ENCODE peak calls at places on chromosome 6, in ten cellular contexts. U is astrocyte of the spinal cord; T is ovary; L is CD8-positive, alpha-beta memory T cell; R is stimulated activated CD4-positive, alpha-beta T cell treated with anti-CD3 and anti-CD28 coated beads, TNF-alpha, amount 100 ng/mL, for 24 hours; W is renal cortical epithelial cell; C is activated CD4-positive, alpha-beta memory T cell treated with anti-CD3 and anti-CD28 coated beads for 36 hours; O is progenitor cell of endocrine pancreas; S is occipital lobe; N is NAMALWA. J is an unnamed sample.
A peak's percentile ranks its signal among the peaks of the same experiment; 100 is the strongest.

GRCh38 chr6:26268659-26269402 is 96.2 kb upstream of the BTN3A2 start:
- DNase-seq in L (no peak), R (no peak), N (peak; percentile 47), S (no peak), O (peak; percentile 44), C (peak; percentile 68), T (no peak), W (peak; percentile 37), U (peak; percentile 51), J (no peak)

GRCh38 chr6:100892116-100892515 is 11.0 kb upstream of the ASCC3 start:
- DNase-seq in L (no peak), R (no peak), S (no peak), C (no peak), N (no peak), U (no peak), O (no peak), T (no peak), W (no peak), J (no peak)

GRCh38 chr6:42239333-42239732 is 21.7 kb upstream of the MRPS10 start:
- DNase-seq in T (no peak), O (no peak), C (no peak), W (peak; percentile 40), N (no peak), U (no peak), S (no peak), L (no peak), R (no peak), J (no peak)

GRCh38 chr6:166956444-166957086 is at the start of gene RNASET2:
- DNase-seq in U (peak; percentile 90), C (peak; percentile 99), R (peak; percentile 99), N (peak; percentile 91), L (peak; percentile 95), S (peak; percentile 93), O (peak; percentile 99), T (peak; percentile 99), W (peak; percentile 63), J (peak; percentile 99)

GRCh38 chr6:147910254-147910653 is 401.8 kb downstream of the SAMD5 start:
- DNase-seq in N (no peak), O (no peak), U (no peak), W (no peak), C (no peak), L (no peak), R (no peak), S (no peak), T (no peak), J (no peak)

GRCh38 chr6:37047933-37048850 is 42.7 kb downstream of the FGD2 start:
- DNase-seq in R (no peak), W (no peak), L (no peak), O (no peak), S (no peak), N (no peak), C (peak; percentile 64), T (no peak), U (no peak), J (no peak)

GRCh38 chr6:40350193-40350941 is 236.8 kb downstream of the LRFN2 start:
- DNase-seq in W (no peak), N (no peak), L (no peak), S (no peak), T (no peak), C (no peak), U (no peak), O (peak; percentile 1), R (no peak), J (no peak)

GRCh38 chr6:98203170-98203806 is 631.1 kb upstream of the POU3F2 start:
- DNase-seq in W (peak; percentile 3), T (no peak), U (peak; percentile 22), C (no peak), L (no peak), O (no peak), R (no peak), S (no peak), N (peak; percentile 12), J (no peak)

GRCh38 chr6:6856538-6857523 is 250.9 kb upstream of the RREB1 start:
- DNase-seq in U (no peak), S (no peak), R (peak; percentile 15), C (peak; percentile 82), L (no peak), W (peak; percentile 84), N (peak; percentile 18), O (no peak), T (no peak), J (peak; percentile 67)

GRCh38 chr6:3337521-3338350 is 79.0 kb downstream of the PSMG4 start:
- DNase-seq in N (no peak), L (no peak), O (no peak), S (no peak), R (no peak), T (no peak), C (no peak), U (no peak), W (peak; percentile 19), J (no peak)

GRCh38 chr6:91634791-91635190 is 1047.9 kb upstream of the MAP3K7 start:
- DNase-seq in N (no peak), T (no peak), R (no peak), W (peak; percentile 18), L (no peak), S (no peak), O (no peak), U (no peak), C (no peak), J (no peak)

GRCh38 chr6:135819665-135820064 is 31.8 kb upstream of the PDE7B start:
- DNase-seq in O (no peak), S (no peak), R (no peak), T (no peak), N (no peak), W (peak; percentile 22), U (no peak), C (no peak), L (no peak), J (no peak)

GRCh38 chr6:8904754-8905153 is 469.4 kb upstream of the SLC35B3 start:
- DNase-seq in R (no peak), S (no peak), O (no peak), C (no peak), U (no peak), L (no peak), N (peak; percentile 59), W (no peak), T (no peak), J (no peak)

GRCh38 chr6:4270799-4271198 is 135.4 kb upstream of the ECI2 start:
- DNase-seq in W (peak; percentile 27), N (no peak), S (no peak), R (no peak), T (no peak), L (no peak), U (peak; percentile 52), C (no peak), O (no peak), J (no peak)

GRCh38 chr6:107443066-107443903 is 16.1 kb downstream of the PDSS2 start:
- DNase-seq in C (no peak), W (no peak), R (no peak), U (peak; percentile 8), L (no peak), O (no peak), T (no peak), N (no peak), S (no peak), J (no peak)

GRCh38 chr6:108578595-108579038 is 17.9 kb downstream of the FOXO3 start:
- DNase-seq in W (peak; percentile 69), U (peak; percentile 56), O (no peak), T (no peak), S (no peak), N (no peak), L (no peak), C (no peak), R (no peak), J (no peak)

GRCh38 chr6:29792123-29793035 is 35.2 kb upstream of the HLA-G start:
- DNase-seq in N (peak; percentile 19), O (no peak), T (peak; percentile 53), W (no peak), S (no peak), C (peak; percentile 84), U (no peak), L (peak; percentile 68), R (peak; percentile 38), J (peak; percentile 64)

GRCh38 chr6:157762636-157763035 is 60.4 kb upstream of the SNX9 start:
- DNase-seq in U (no peak), C (no peak), T (no peak), O (no peak), W (peak; percentile 11), L (no peak), N (peak; percentile 40), S (no peak), R (no peak), J (no peak)

GRCh38 chr6:2807342-2808090 is 34.1 kb downstream of the SERPINB1 start:
- DNase-seq in T (no peak), W (no peak), O (no peak), C (no peak), L (no peak), U (no peak), R (no peak), S (no peak), N (no peak), J (no peak)

GRCh38 chr6:56524891-56525703 is 117.6 kb downstream of the DST start:
- DNase-seq in T (no peak), S (no peak), U (peak; percentile 88), C (no peak), R (no peak), L (no peak), O (no peak), N (no peak), W (peak; percentile 34), J (no peak)

GRCh38 chr6:130167655-130168054 is 55.1 kb downstream of the SAMD3 start:
- DNase-seq in T (no peak), S (no peak), C (no peak), U (no peak), N (no peak), O (no peak), L (no peak), W (peak; percentile 4), R (no peak), J (no peak)